ENCODE peak calls at places on chromosomes 13 and 19, in nine cellular contexts. One of them, this sample, is unnamed. For H3K4me1, the result is how much of the 10 kb centered on the place peaks cover.

GRCh38 chr19:18756896-18757295 is 34.2 kb downstream of the COMP start:
- DNase-seq in SK-N-SH: peak
- DNase-seq in endodermal cell: no peak
- DNase-seq in psoas muscle: no peak
- DNase-seq in thoracic aorta: no peak
- DNase-seq in A549: no peak
- DNase-seq in astrocyte: no peak
- DNase-seq in heart left ventricle: no peak
- DNase-seq in PC-3: no peak
- DNase-seq in this sample: no peak

GRCh38 chr19:5899728-5900526 is 3.7 kb downstream of the NDUFA11 start:
- DNase-seq in A549: no peak
- DNase-seq in PC-3: no peak
- DNase-seq in psoas muscle: no peak
- DNase-seq in heart left ventricle: no peak
- DNase-seq in endodermal cell: no peak
- DNase-seq in astrocyte: no peak
- DNase-seq in thoracic aorta: no peak
- DNase-seq in SK-N-SH: no peak
- DNase-seq in this sample: no peak

GRCh38 chr13:44661936-44662335 is 85.8 kb upstream of the TSC22D1 start:
- DNase-seq in endodermal cell: no peak
- DNase-seq in PC-3: no peak
- DNase-seq in psoas muscle: no peak
- DNase-seq in SK-N-SH: no peak
- DNase-seq in A549: no peak
- DNase-seq in thoracic aorta: no peak
- DNase-seq in astrocyte: no peak
- DNase-seq in heart left ventricle: no peak
- DNase-seq in this sample: no peak

GRCh38 chr19:19956431-19957075 is 55.8 kb downstream of the ZNF93 start:
- DNase-seq in endodermal cell: peak
- DNase-seq in psoas muscle: no peak
- DNase-seq in SK-N-SH: no peak
- DNase-seq in heart left ventricle: no peak
- DNase-seq in PC-3: no peak
- DNase-seq in A549: no peak
- DNase-seq in astrocyte: no peak
- DNase-seq in thoracic aorta: no peak
- DNase-seq in this sample: peak

GRCh38 chr19:44005968-44006367 is 3.2 kb downstream of the ZNF230 start:
- DNase-seq in thoracic aorta: no peak
- DNase-seq in SK-N-SH: no peak
- DNase-seq in astrocyte: no peak
- DNase-seq in endodermal cell: no peak
- DNase-seq in psoas muscle: no peak
- DNase-seq in A549: no peak
- DNase-seq in PC-3: no peak
- DNase-seq in heart left ventricle: no peak
- DNase-seq in this sample: no peak

GRCh38 chr13:39417643-39418042 is 185.3 kb downstream of the LHFPL6 start:
- DNase-seq in astrocyte: peak
- DNase-seq in heart left ventricle: no peak
- DNase-seq in A549: no peak
- DNase-seq in thoracic aorta: no peak
- DNase-seq in SK-N-SH: no peak
- DNase-seq in PC-3: peak
- DNase-seq in endodermal cell: peak
- DNase-seq in psoas muscle: no peak
- DNase-seq in this sample: peak

GRCh38 chr19:18449552-18449951 is 11.6 kb upstream of the ISYNA1 start:
- DNase-seq in endodermal cell: no peak
- DNase-seq in psoas muscle: no peak
- DNase-seq in astrocyte: no peak
- DNase-seq in PC-3: no peak
- DNase-seq in thoracic aorta: no peak
- DNase-seq in heart left ventricle: no peak
- DNase-seq in SK-N-SH: no peak
- DNase-seq in A549: no peak
- DNase-seq in this sample: no peak

GRCh38 chr13:101846701-101847100 is 394.2 kb downstream of the ITGBL1 start:
- DNase-seq in psoas muscle: no peak
- DNase-seq in thoracic aorta: no peak
- DNase-seq in PC-3: no peak
- DNase-seq in endodermal cell: no peak
- DNase-seq in SK-N-SH: no peak
- DNase-seq in astrocyte: no peak
- DNase-seq in heart left ventricle: no peak
- DNase-seq in A549: no peak
- DNase-seq in this sample: no peak

GRCh38 chr19:41174297-41174928 is 18.6 kb upstream of the CYP2S1 start:
- DNase-seq in psoas muscle: no peak
- DNase-seq in endodermal cell: peak
- DNase-seq in heart left ventricle: no peak
- DNase-seq in PC-3: no peak
- DNase-seq in SK-N-SH: no peak
- DNase-seq in thoracic aorta: no peak
- DNase-seq in astrocyte: no peak
- DNase-seq in A549: no peak
- DNase-seq in this sample: no peak

GRCh38 chr19:5828661-5829566 is 10.6 kb downstream of the FUT6 start:
- DNase-seq in PC-3: no peak
- DNase-seq in endodermal cell: peak
- DNase-seq in heart left ventricle: peak
- DNase-seq in A549: no peak
- DNase-seq in thoracic aorta: no peak
- DNase-seq in astrocyte: no peak
- DNase-seq in SK-N-SH: peak
- DNase-seq in psoas muscle: no peak
- DNase-seq in this sample: peak

GRCh38 chr19:3712663-3713531 is 4.7 kb downstream of the TJP3 start:
- DNase-seq in astrocyte: no peak
- DNase-seq in thoracic aorta: no peak
- DNase-seq in SK-N-SH: no peak
- DNase-seq in A549: no peak
- DNase-seq in psoas muscle: no peak
- DNase-seq in heart left ventricle: no peak
- DNase-seq in PC-3: peak
- DNase-seq in endodermal cell: no peak
- DNase-seq in this sample: no peak

GRCh38 chr19:23867895-23868294 is 46.8 kb upstream of the ZNF726 start:
- DNase-seq in PC-3: peak
- DNase-seq in endodermal cell: no peak
- DNase-seq in astrocyte: no peak
- DNase-seq in heart left ventricle: no peak
- DNase-seq in A549: no peak
- DNase-seq in SK-N-SH: peak
- DNase-seq in thoracic aorta: no peak
- DNase-seq in psoas muscle: no peak
- DNase-seq in this sample: no peak

GRCh38 chr19:44875666-44876418 is 15.2 kb upstream of the TOMM40 start:
- DNase-seq in endodermal cell: no peak
- DNase-seq in psoas muscle: no peak
- DNase-seq in astrocyte: peak
- DNase-seq in PC-3: peak
- DNase-seq in A549: no peak
- DNase-seq in SK-N-SH: no peak
- DNase-seq in thoracic aorta: no peak
- DNase-seq in heart left ventricle: no peak
- DNase-seq in this sample: peak

GRCh38 chr19:45464274-45464673 is 3.5 kb upstream of the FOSB start:
- DNase-seq in SK-N-SH: no peak
- DNase-seq in heart left ventricle: no peak
- DNase-seq in PC-3: no peak
- DNase-seq in A549: no peak
- DNase-seq in astrocyte: no peak
- DNase-seq in psoas muscle: no peak
- DNase-seq in endodermal cell: no peak
- DNase-seq in thoracic aorta: no peak
- DNase-seq in this sample: no peak

DNA sequence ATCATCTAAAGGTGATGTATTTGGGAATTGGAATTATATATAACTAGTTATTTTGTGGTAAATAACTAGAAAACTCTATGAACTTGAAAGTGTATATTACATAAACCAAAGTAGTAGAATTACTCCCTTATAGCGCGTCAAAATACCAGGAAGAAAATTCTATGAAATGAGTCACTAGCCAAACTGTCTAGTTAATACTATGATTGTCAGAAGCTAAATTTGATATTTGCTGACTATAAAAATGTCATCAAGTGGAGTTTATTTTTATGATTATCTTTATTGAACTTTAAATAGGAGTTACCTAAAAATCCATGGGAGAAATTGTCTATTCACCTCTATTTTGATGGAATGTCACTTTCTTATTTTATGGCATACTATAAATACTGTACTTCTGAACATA is 100.6 kb downstream of the RNF17 start:
- DNase-seq in heart left ventricle: no peak
- DNase-seq in astrocyte: no peak
- DNase-seq in A549: no peak
- DNase-seq in SK-N-SH: no peak
- DNase-seq in PC-3: peak
- DNase-seq in endodermal cell: no peak
- DNase-seq in psoas muscle: no peak
- DNase-seq in thoracic aorta: no peak
- DNase-seq in this sample: no peak
- H3K4me1 ChIP-seq in heart left ventricle: under half
- H3K4me1 ChIP-seq in astrocyte: under half
- H3K4me1 ChIP-seq in A549: under half
- H3K4me1 ChIP-seq in SK-N-SH: under half
- H3K4me1 ChIP-seq in PC-3: under half
- H3K4me1 ChIP-seq in endodermal cell: under half
- H3K4me1 ChIP-seq in psoas muscle: under half
- H3K4me1 ChIP-seq in thoracic aorta: under half
- H3K4me1 ChIP-seq in this sample: under half

GRCh38 chr13:43305416-43305815 is 282.0 kb downstream of the DNAJC15 start:
- DNase-seq in SK-N-SH: no peak
- DNase-seq in psoas muscle: no peak
- DNase-seq in heart left ventricle: no peak
- DNase-seq in A549: no peak
- DNase-seq in astrocyte: peak
- DNase-seq in thoracic aorta: no peak
- DNase-seq in PC-3: peak
- DNase-seq in endodermal cell: no peak
- DNase-seq in this sample: no peak

GRCh38 chr13:43304449-43304848 is 281.1 kb downstream of the DNAJC15 start:
- DNase-seq in SK-N-SH: no peak
- DNase-seq in A549: no peak
- DNase-seq in endodermal cell: no peak
- DNase-seq in psoas muscle: no peak
- DNase-seq in thoracic aorta: no peak
- DNase-seq in PC-3: no peak
- DNase-seq in heart left ventricle: no peak
- DNase-seq in astrocyte: no peak
- DNase-seq in this sample: no peak

GRCh38 chr13:43304945-43305344 is 281.6 kb downstream of the DNAJC15 start:
- DNase-seq in PC-3: no peak
- DNase-seq in SK-N-SH: peak
- DNase-seq in thoracic aorta: no peak
- DNase-seq in heart left ventricle: no peak
- DNase-seq in astrocyte: no peak
- DNase-seq in A549: no peak
- DNase-seq in psoas muscle: no peak
- DNase-seq in endodermal cell: peak
- DNase-seq in this sample: no peak

GRCh38 chr13:43301341-43301969 is 278.1 kb downstream of the DNAJC15 start:
- DNase-seq in heart left ventricle: no peak
- DNase-seq in A549: no peak
- DNase-seq in endodermal cell: no peak
- DNase-seq in thoracic aorta: no peak
- DNase-seq in PC-3: peak
- DNase-seq in SK-N-SH: no peak
- DNase-seq in astrocyte: peak
- DNase-seq in psoas muscle: no peak
- DNase-seq in this sample: no peak

GRCh38 chr13:43303040-43303729 is 279.8 kb downstream of the DNAJC15 start:
- DNase-seq in thoracic aorta: no peak
- DNase-seq in endodermal cell: peak
- DNase-seq in A549: no peak
- DNase-seq in SK-N-SH: peak
- DNase-seq in heart left ventricle: peak
- DNase-seq in astrocyte: peak
- DNase-seq in PC-3: peak
- DNase-seq in psoas muscle: peak
- DNase-seq in this sample: peak
- H3K4me1 ChIP-seq in thoracic aorta: under half
- H3K4me1 ChIP-seq in endodermal cell: under half
- H3K4me1 ChIP-seq in A549: under half
- H3K4me1 ChIP-seq in SK-N-SH: under half
- H3K4me1 ChIP-seq in heart left ventricle: under half
- H3K4me1 ChIP-seq in astrocyte: under half
- H3K4me1 ChIP-seq in PC-3: under half
- H3K4me1 ChIP-seq in psoas muscle: under half
- H3K4me1 ChIP-seq in this sample: under half

DNA sequence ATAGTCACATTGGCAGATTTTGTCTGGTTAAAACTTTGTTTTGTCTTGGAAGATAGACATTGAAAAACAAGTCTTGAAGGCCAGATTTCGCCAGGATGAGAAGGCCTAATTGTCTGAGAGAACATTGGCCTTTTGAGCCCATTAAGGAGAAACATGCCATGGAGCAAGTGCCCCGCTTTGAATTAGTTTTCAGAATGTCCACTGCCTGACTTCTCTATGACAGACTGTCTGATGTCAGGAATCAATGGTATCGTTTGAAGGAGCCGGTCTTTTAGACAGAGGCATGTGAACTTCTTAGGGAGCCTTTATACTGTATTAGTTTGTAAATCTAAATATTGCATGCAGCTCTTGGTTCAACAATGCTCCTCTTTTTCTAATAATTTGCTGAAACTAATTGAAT is 155.9 kb downstream of the DLEU7 start:
- DNase-seq in psoas muscle: no peak
- DNase-seq in astrocyte: no peak
- DNase-seq in thoracic aorta: no peak
- DNase-seq in endodermal cell: no peak
- DNase-seq in SK-N-SH: no peak
- DNase-seq in PC-3: no peak
- DNase-seq in A549: no peak
- DNase-seq in heart left ventricle: no peak
- DNase-seq in this sample: no peak
- H3K4me1 ChIP-seq in psoas muscle: under half
- H3K4me1 ChIP-seq in astrocyte: under half
- H3K4me1 ChIP-seq in thoracic aorta: under half
- H3K4me1 ChIP-seq in endodermal cell: under half
- H3K4me1 ChIP-seq in SK-N-SH: under half
- H3K4me1 ChIP-seq in PC-3: under half
- H3K4me1 ChIP-seq in A549: under half
- H3K4me1 ChIP-seq in heart left ventricle: under half
- H3K4me1 ChIP-seq in this sample: under half

DNA sequence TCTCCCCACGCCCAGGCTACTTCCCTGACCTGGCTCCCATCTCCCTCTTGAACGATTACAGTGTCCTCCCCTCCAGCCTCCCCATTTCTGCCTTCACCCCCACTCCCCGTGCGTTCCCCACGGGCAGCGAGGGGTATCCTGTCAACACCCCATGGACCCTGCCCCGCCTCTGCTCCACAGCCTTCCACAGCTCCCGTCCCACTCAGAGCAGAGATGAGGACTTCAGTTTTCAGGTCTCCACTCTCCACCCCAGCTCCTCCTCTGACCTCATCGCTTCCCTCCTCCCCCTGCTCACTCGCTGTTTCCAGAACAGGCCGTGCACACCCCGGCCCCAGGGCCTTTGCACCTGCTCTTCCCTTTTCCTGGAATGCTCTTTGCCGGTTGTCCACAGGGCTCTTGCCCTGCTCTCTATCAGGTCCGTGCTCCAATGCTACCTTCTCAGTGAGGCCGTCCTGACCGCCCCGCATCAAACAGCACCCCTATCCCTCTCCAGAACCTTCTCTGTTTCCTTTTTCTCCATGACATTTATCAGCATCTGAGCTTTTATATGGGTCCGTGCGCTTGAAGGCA is 15.0 kb downstream of the LRRC4B start:
- DNase-seq in A549: no peak
- DNase-seq in PC-3: no peak
- DNase-seq in psoas muscle: no peak
- DNase-seq in SK-N-SH: no peak
- DNase-seq in thoracic aorta: no peak
- DNase-seq in endodermal cell: peak
- DNase-seq in astrocyte: no peak
- DNase-seq in heart left ventricle: no peak
- DNase-seq in this sample: no peak
- H3K4me1 ChIP-seq in A549: under half
- H3K4me1 ChIP-seq in PC-3: under half
- H3K4me1 ChIP-seq in psoas muscle: under half
- H3K4me1 ChIP-seq in SK-N-SH: under half
- H3K4me1 ChIP-seq in thoracic aorta: under half
- H3K4me1 ChIP-seq in endodermal cell: under half
- H3K4me1 ChIP-seq in astrocyte: under half
- H3K4me1 ChIP-seq in heart left ventricle: under half
- H3K4me1 ChIP-seq in this sample: under half

This sample was measured in cardiac muscle cell.